ENCODE peak calls at places on chromosomes 5 and 9, in six cellular contexts. One of them, this sample, is unnamed.

GRCh38 chr9:121765021-121765950 is 113.9 kb downstream of the DAB2IP start:
- DNase-seq in GM23248: peak; percentile 62
- DNase-seq in Caco-2: no peak
- DNase-seq in fibroblast of lung: peak; percentile 50
- DNase-seq in tibial artery: peak; percentile 70
- DNase-seq in SJSA1: peak; percentile 55
- DNase-seq in this sample: no peak

GRCh38 chr9:134625361-134626140 is 16.1 kb upstream of the COL5A1 start:
- DNase-seq in GM23248: peak; percentile 65
- DNase-seq in Caco-2: peak; percentile 8
- DNase-seq in fibroblast of lung: peak; percentile 25
- DNase-seq in tibial artery: peak; percentile 14
- DNase-seq in SJSA1: no peak
- DNase-seq in this sample: no peak

GRCh38 chr9:37984672-37985611 is 81.0 kb upstream of the SLC25A51 start:
- DNase-seq in GM23248: peak; percentile 94
- DNase-seq in Caco-2: no peak
- DNase-seq in fibroblast of lung: peak; percentile 42
- DNase-seq in tibial artery: no peak
- DNase-seq in SJSA1: no peak
- DNase-seq in this sample: no peak

GRCh38 chr9:32426278-32426939 is 42.0 kb downstream of the ACO1 start:
- DNase-seq in GM23248: peak; percentile 54
- DNase-seq in Caco-2: peak; percentile 76
- DNase-seq in fibroblast of lung: peak; percentile 98
- DNase-seq in tibial artery: no peak
- DNase-seq in SJSA1: peak; percentile 33
- DNase-seq in this sample: no peak

GRCh38 chr9:121956808-121957207 is 136.3 kb downstream of the TTLL11 start:
- DNase-seq in GM23248: no peak
- DNase-seq in Caco-2: no peak
- DNase-seq in fibroblast of lung: no peak
- DNase-seq in tibial artery: no peak
- DNase-seq in SJSA1: no peak
- DNase-seq in this sample: no peak

GRCh38 chr5:134252671-134253070 is 26.8 kb upstream of the PPP2CA start:
- DNase-seq in GM23248: peak; percentile 95
- DNase-seq in Caco-2: no peak
- DNase-seq in fibroblast of lung: peak; percentile 70
- DNase-seq in tibial artery: no peak
- DNase-seq in SJSA1: peak; percentile 76
- DNase-seq in this sample: no peak

GRCh38 chr9:135919318-135919717 is 12.0 kb upstream of the CAMSAP1 start:
- DNase-seq in GM23248: no peak
- DNase-seq in Caco-2: peak; percentile 36
- DNase-seq in fibroblast of lung: no peak
- DNase-seq in tibial artery: no peak
- DNase-seq in SJSA1: no peak
- DNase-seq in this sample: no peak

GRCh38 chr9:87338075-87338989 is 159.3 kb upstream of the DAPK1 start:
- DNase-seq in GM23248: no peak
- DNase-seq in Caco-2: no peak
- DNase-seq in fibroblast of lung: no peak
- DNase-seq in tibial artery: no peak
- DNase-seq in SJSA1: no peak
- DNase-seq in this sample: no peak

GRCh38 chr5:6734243-6734695 is 21.0 kb downstream of the TENT4A start:
- DNase-seq in GM23248: peak; percentile 66
- DNase-seq in Caco-2: no peak
- DNase-seq in fibroblast of lung: no peak
- DNase-seq in tibial artery: no peak
- DNase-seq in SJSA1: no peak
- DNase-seq in this sample: no peak

GRCh38 chr5:40428815-40429214 is 250.9 kb upstream of the PTGER4 start:
- DNase-seq in GM23248: no peak
- DNase-seq in Caco-2: no peak
- DNase-seq in fibroblast of lung: no peak
- DNase-seq in tibial artery: no peak
- DNase-seq in SJSA1: no peak
- DNase-seq in this sample: no peak

GRCh38 chr5:142385194-142385593 is 60.4 kb upstream of the SPRY4 start:
- DNase-seq in GM23248: peak; percentile 90
- DNase-seq in Caco-2: no peak
- DNase-seq in fibroblast of lung: peak; percentile 37
- DNase-seq in tibial artery: no peak
- DNase-seq in SJSA1: peak; percentile 84
- DNase-seq in this sample: no peak

GRCh38 chr5:140840978-140841962 is at the start of gene PCDHA8:
- DNase-seq in GM23248: peak; percentile 10
- DNase-seq in Caco-2: no peak
- DNase-seq in fibroblast of lung: no peak
- DNase-seq in tibial artery: no peak
- DNase-seq in SJSA1: no peak
- DNase-seq in this sample: no peak

GRCh38 chr9:93809204-93809940 is 145.8 kb downstream of the BARX1 start:
- DNase-seq in GM23248: no peak
- DNase-seq in Caco-2: no peak
- DNase-seq in fibroblast of lung: no peak
- DNase-seq in tibial artery: no peak
- DNase-seq in SJSA1: no peak
- DNase-seq in this sample: no peak

GRCh38 chr9:35845824-35846771 is 17.1 kb downstream of the TMEM8B start:
- DNase-seq in GM23248: no peak
- DNase-seq in Caco-2: no peak
- DNase-seq in fibroblast of lung: no peak
- DNase-seq in tibial artery: peak; percentile 10
- DNase-seq in SJSA1: no peak
- DNase-seq in this sample: no peak

GRCh38 chr5:73122875-73123810 is 2.8 kb downstream of the TMEM171 start:
- DNase-seq in GM23248: peak; percentile 97
- DNase-seq in Caco-2: no peak
- DNase-seq in fibroblast of lung: peak; percentile 47
- DNase-seq in tibial artery: no peak
- DNase-seq in SJSA1: peak; percentile 52
- DNase-seq in this sample: no peak

GRCh38 chr9:123453904-123454321 is 97.9 kb downstream of the CRB2 start:
- DNase-seq in GM23248: no peak
- DNase-seq in Caco-2: no peak
- DNase-seq in fibroblast of lung: no peak
- DNase-seq in tibial artery: no peak
- DNase-seq in SJSA1: no peak
- DNase-seq in this sample: peak; percentile 19

DNA sequence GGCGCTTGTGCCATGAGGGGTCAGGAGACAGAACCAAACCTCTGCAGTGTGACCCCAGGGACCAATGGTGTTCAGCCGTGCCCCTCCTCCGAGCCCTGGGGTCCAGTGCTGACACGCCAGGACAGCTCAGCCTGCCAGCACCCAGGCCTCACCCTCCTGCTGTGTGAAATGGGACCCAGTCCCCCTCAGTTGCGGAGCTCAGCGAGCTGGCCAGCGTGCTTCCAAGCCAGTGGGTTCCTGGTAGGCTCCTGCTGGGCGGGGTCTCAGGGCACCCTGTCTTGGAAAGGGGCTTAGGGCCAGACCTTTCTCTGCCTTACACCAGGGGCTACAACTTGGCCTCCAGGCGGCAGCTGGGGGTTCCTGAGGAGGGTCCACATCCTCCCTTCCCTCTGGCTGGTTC is 4.4 kb downstream of the RNF44 start:
- DNase-seq in GM23248: no peak
- DNase-seq in Caco-2: no peak
- DNase-seq in fibroblast of lung: no peak
- DNase-seq in tibial artery: no peak
- DNase-seq in SJSA1: no peak
- DNase-seq in this sample: no peak
- H3K36me3 ChIP-seq in GM23248: no peaks in the 10 kb centered on the region
- H3K36me3 ChIP-seq in Caco-2: peaks cover 10% of the 10 kb centered on the region
- H3K36me3 ChIP-seq in fibroblast of lung: peaks cover 9% of the 10 kb centered on the region
- H3K36me3 ChIP-seq in tibial artery: peaks cover 45% of the 10 kb centered on the region
- H3K36me3 ChIP-seq in SJSA1: peaks cover 31% of the 10 kb centered on the region
- H3K36me3 ChIP-seq in this sample: peaks cover 38% of the 10 kb centered on the region

GRCh38 chr5:107513337-107514125 is 157.2 kb downstream of the EFNA5 start:
- DNase-seq in GM23248: no peak
- DNase-seq in Caco-2: no peak
- DNase-seq in fibroblast of lung: no peak
- DNase-seq in tibial artery: no peak
- DNase-seq in SJSA1: no peak
- DNase-seq in this sample: no peak
- H3K4me1 ChIP-seq in GM23248: no peaks in the 10 kb centered on the region
- H3K4me1 ChIP-seq in Caco-2: no peaks in the 10 kb centered on the region
- H3K4me1 ChIP-seq in fibroblast of lung: no peaks in the 10 kb centered on the region
- H3K4me1 ChIP-seq in tibial artery: no peaks in the 10 kb centered on the region
- H3K4me1 ChIP-seq in SJSA1: no peaks in the 10 kb centered on the region
- H3K4me1 ChIP-seq in this sample: peaks cover 30% of the 10 kb centered on the region

DNA sequence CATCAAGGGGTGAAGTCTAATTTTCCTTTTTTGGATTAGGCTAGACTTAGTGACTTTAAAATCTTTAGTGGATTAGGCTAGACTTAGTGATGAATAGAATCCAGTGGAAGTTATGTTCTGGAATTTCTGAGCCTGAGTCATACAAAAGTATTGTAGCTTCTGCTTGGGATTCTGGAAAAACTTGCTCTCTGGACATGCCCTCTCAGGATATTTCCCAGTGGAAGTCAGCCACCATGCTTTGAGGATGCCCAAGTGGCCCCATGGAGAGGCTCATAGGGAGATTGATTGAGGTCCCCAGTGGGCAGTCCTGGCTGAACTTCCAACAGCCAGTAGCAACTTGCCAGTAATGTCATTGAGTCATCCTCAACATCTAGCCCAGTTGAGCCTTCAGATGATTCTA is 112.4 kb upstream of the PRLR start:
- DNase-seq in GM23248: peak; percentile 13
- DNase-seq in Caco-2: no peak
- DNase-seq in fibroblast of lung: no peak
- DNase-seq in tibial artery: no peak
- DNase-seq in SJSA1: no peak
- DNase-seq in this sample: no peak
- H3K9me3 ChIP-seq in GM23248: no peaks in the 10 kb centered on the region
- H3K9me3 ChIP-seq in Caco-2: no peaks in the 10 kb centered on the region
- H3K9me3 ChIP-seq in fibroblast of lung: no peaks in the 10 kb centered on the region
- H3K9me3 ChIP-seq in tibial artery: no peaks in the 10 kb centered on the region
- H3K9me3 ChIP-seq in SJSA1: no peaks in the 10 kb centered on the region
- H3K9me3 ChIP-seq in this sample: no peaks in the 10 kb centered on the region

GRCh38 chr5:148427370-148428042 is 43.7 kb downstream of the FBXO38 start:
- DNase-seq in GM23248: no peak
- DNase-seq in Caco-2: no peak
- DNase-seq in fibroblast of lung: no peak
- DNase-seq in tibial artery: no peak
- DNase-seq in SJSA1: no peak
- DNase-seq in this sample: no peak
- H3K36me3 ChIP-seq in GM23248: peaks cover 68% of the 10 kb centered on the region
- H3K36me3 ChIP-seq in Caco-2: no peaks in the 10 kb centered on the region
- H3K36me3 ChIP-seq in fibroblast of lung: peaks cover 13% of the 10 kb centered on the region
- H3K36me3 ChIP-seq in tibial artery: peaks cover 63% of the 10 kb centered on the region
- H3K36me3 ChIP-seq in SJSA1: peaks cover 81% of the 10 kb centered on the region
- H3K36me3 ChIP-seq in this sample: peaks cover 72% of the 10 kb centered on the region

GRCh38 chr5:19256036-19256435 is 732.0 kb downstream of the CDH18 start:
- DNase-seq in GM23248: no peak
- DNase-seq in Caco-2: no peak
- DNase-seq in fibroblast of lung: no peak
- DNase-seq in tibial artery: no peak
- DNase-seq in SJSA1: no peak
- DNase-seq in this sample: no peak
- H3K4me1 ChIP-seq in GM23248: no peaks in the 10 kb centered on the region
- H3K4me1 ChIP-seq in Caco-2: no peaks in the 10 kb centered on the region
- H3K4me1 ChIP-seq in fibroblast of lung: no peaks in the 10 kb centered on the region
- H3K4me1 ChIP-seq in tibial artery: peaks cover 4% of the 10 kb centered on the region
- H3K4me1 ChIP-seq in SJSA1: no peaks in the 10 kb centered on the region
- H3K4me1 ChIP-seq in this sample: no peaks in the 10 kb centered on the region

GRCh38 chr5:150901446-150901845 is 3.3 kb downstream of the ZNF300 start:
- DNase-seq in GM23248: no peak
- DNase-seq in Caco-2: no peak
- DNase-seq in fibroblast of lung: no peak
- DNase-seq in tibial artery: no peak
- DNase-seq in SJSA1: no peak
- DNase-seq in this sample: no peak

GRCh38 chr5:150905312-150905683 is 518 bp upstream of the ZNF300 start:
- DNase-seq in GM23248: no peak
- DNase-seq in Caco-2: no peak
- DNase-seq in fibroblast of lung: no peak
- DNase-seq in tibial artery: no peak
- DNase-seq in SJSA1: no peak
- DNase-seq in this sample: no peak

DNA sequence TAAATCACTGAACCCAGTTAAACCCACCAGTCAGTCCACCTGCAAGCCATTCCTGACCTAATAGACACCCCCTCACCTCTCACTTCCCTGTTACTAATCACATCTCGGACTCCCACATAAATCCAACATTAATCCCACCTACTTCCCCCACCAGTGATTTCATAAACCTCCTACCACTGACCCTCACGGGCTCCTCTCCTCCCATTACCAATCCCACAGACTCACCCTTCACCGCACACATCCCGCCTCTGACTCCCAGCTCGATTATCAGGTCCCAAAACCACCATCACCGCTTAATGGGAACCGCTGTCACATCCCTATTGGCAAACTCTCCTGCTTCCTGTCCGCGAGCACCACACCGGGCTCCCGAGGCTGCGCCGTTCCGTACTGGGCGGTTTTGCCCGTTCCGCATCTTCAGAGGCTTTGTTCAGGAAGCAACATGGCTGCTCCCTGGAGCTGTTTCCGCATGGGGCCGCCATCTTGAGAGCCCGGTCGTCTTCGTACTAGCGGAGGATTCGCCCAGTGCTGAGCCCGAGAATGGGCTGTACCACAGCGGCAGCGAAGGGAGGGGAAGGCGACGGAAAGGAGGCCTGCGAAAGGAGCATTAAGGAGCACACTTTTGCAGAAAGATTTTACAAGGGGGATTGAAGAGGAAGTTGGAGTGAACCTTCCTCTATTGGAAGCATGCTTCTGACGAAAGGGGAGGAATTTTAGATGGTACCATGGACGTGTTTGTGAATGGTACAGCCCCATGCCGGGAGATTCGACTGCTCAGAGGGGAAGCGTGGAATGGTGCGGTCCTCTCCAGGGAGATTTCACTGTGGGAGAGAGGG is at the start of gene ZNF300:
- DNase-seq in GM23248: peak; percentile 96
- DNase-seq in Caco-2: peak; percentile 77
- DNase-seq in fibroblast of lung: peak; percentile 97
- DNase-seq in tibial artery: peak; percentile 75
- DNase-seq in SJSA1: peak; percentile 95
- DNase-seq in this sample: no peak
- H3K9me3 ChIP-seq in GM23248: no peaks in the 10 kb centered on the region
- H3K9me3 ChIP-seq in Caco-2: peaks cover 36% of the 10 kb centered on the region
- H3K9me3 ChIP-seq in fibroblast of lung: no peaks in the 10 kb centered on the region
- H3K9me3 ChIP-seq in tibial artery: peaks cover 54% of the 10 kb centered on the region
- H3K9me3 ChIP-seq in SJSA1: peaks cover 5% of the 10 kb centered on the region
- H3K9me3 ChIP-seq in this sample: no peaks in the 10 kb centered on the region

GRCh38 chr5:132876020-132876759 is 2.7 kb downstream of the LEAP2 start:
- DNase-seq in GM23248: peak; percentile 78
- DNase-seq in Caco-2: no peak
- DNase-seq in fibroblast of lung: no peak
- DNase-seq in tibial artery: no peak
- DNase-seq in SJSA1: no peak
- DNase-seq in this sample: no peak
- H3K36me3 ChIP-seq in GM23248: peaks cover 49% of the 10 kb centered on the region
- H3K36me3 ChIP-seq in Caco-2: peaks cover 8% of the 10 kb centered on the region
- H3K36me3 ChIP-seq in fibroblast of lung: peaks cover 13% of the 10 kb centered on the region
- H3K36me3 ChIP-seq in tibial artery: peaks cover 58% of the 10 kb centered on the region
- H3K36me3 ChIP-seq in SJSA1: peaks cover 93% of the 10 kb centered on the region
- H3K36me3 ChIP-seq in this sample: peaks cover 32% of the 10 kb centered on the region